ENCODE peak calls at places on chromosomes 2 and 18, in ten cellular contexts. J is RWPE1; I is activated T-helper 1 cell treated with anti-CD3 and anti-CD28 coated beads, Interleukin-12 subunit alpha, Interleukin-12 subunit beta, Interleukin-2, Interleukin-4 antibody, amounts not matched to agents 30 ng/mL and 10 ng/mL and 1 ng/mL, durations not matched to agents 14 hours and 24 hours and 36 hours; T is endothelial cell; K is body of pancreas; V is GM18507; S is GM23248; G is NCI-H1930; Y is NCI-H1092 treated with DMSO at 0.1 percent for 48 hours; Z is activated T-cell treated with anti-CD3 and anti-CD28 coated beads, Interleukin-2, amount 50 U/mL, for 72 hours. F is an unnamed sample.

GRCh38 chr2:216245391-216245790 is 126.9 kb downstream of the MARCHF4 start:
- DNase-seq in Y (no peak), J (no peak), V (no peak), Z (no peak), T (no peak), G (no peak), K (no peak), S (no peak), I (no peak), F (no peak)

GRCh38 chr2:63871864-63872263 is 30.2 kb downstream of the UGP2 start:
- DNase-seq in T (no peak), J (no peak), V (no peak), Y (no peak), K (no peak), G (no peak), Z (no peak), I (no peak), S (no peak), F (no peak)

GRCh38 chr2:60552096-60552850 is 1.2 kb downstream of the BCL11A start:
- DNase-seq in V (no peak), K (peak), I (no peak), J (peak), G (no peak), S (peak), Z (peak), T (peak), Y (peak), F (no peak)

GRCh38 chr2:225616848-225617247 is 217.3 kb downstream of the NYAP2 start:
- DNase-seq in J (no peak), V (no peak), Y (no peak), I (no peak), K (no peak), G (no peak), Z (no peak), S (no peak), T (no peak), F (no peak)

GRCh38 chr18:35189510-35189909 is 51.3 kb upstream of the ZNF397 start:
- DNase-seq in Y (no peak), G (no peak), S (no peak), J (no peak), Z (no peak), I (no peak), T (no peak), K (no peak), V (no peak), F (no peak)

GRCh38 chr18:61697306-61697909 is 195.4 kb downstream of the RNF152 start:
- DNase-seq in Z (no peak), I (no peak), T (no peak), Y (no peak), V (no peak), S (no peak), G (no peak), J (no peak), K (no peak), F (no peak)

GRCh38 chr2:189181706-189182105 is 2.1 kb upstream of the COL5A2 start:
- DNase-seq in S (no peak), I (no peak), V (no peak), T (no peak), Z (no peak), K (no peak), J (no peak), G (no peak), Y (no peak), F (peak)

GRCh38 chr18:36709315-36709714 is 119.5 kb downstream of the TPGS2 start:
- DNase-seq in J (no peak), Y (no peak), K (no peak), Z (no peak), G (no peak), I (no peak), T (no peak), S (no peak), V (no peak), F (no peak)

GRCh38 chr2:201959626-201960025 is 74.0 kb upstream of the FZD7 start:
- DNase-seq in J (no peak), Y (no peak), I (no peak), V (no peak), T (no peak), K (no peak), Z (no peak), S (peak), G (no peak), F (no peak)

GRCh38 chr2:128445533-128445900 is 126.8 kb upstream of the HS6ST1 start:
- DNase-seq in Z (no peak), Y (no peak), V (no peak), I (no peak), T (peak), J (no peak), S (no peak), G (no peak), K (peak), F (no peak)

GRCh38 chr18:78965917-78966878 is 13.4 kb upstream of the SALL3 start:
- DNase-seq in S (no peak), K (no peak), I (no peak), Z (no peak), G (no peak), T (no peak), Y (no peak), J (no peak), V (no peak), F (no peak)

GRCh38 chr2:200655918-200656580 is 70.2 kb downstream of the AOX1 start:
- DNase-seq in V (no peak), S (peak), Y (no peak), G (no peak), J (no peak), K (no peak), I (no peak), T (no peak), Z (no peak), F (no peak)

GRCh38 chr2:29317077-29317517 is 201.9 kb downstream of the CLIP4 start:
- DNase-seq in S (peak), K (no peak), G (no peak), V (peak), J (no peak), Y (no peak), I (no peak), T (no peak), Z (no peak), F (no peak)

GRCh38 chr2:241842620-241843211 is 16.0 kb downstream of the PDCD1 start:
- DNase-seq in S (no peak), J (no peak), Z (peak), Y (no peak), G (no peak), V (no peak), I (peak), T (no peak), K (no peak), F (no peak)

GRCh38 chr2:106269591-106270291 is 75.6 kb upstream of the UXS1 start:
- DNase-seq in G (no peak), T (no peak), V (no peak), I (peak), S (peak), K (peak), Z (peak), J (no peak), Y (peak), F (peak)

GRCh38 chr2:43333656-43334144 is 107.3 kb upstream of the ZFP36L2 start:
- DNase-seq in T (no peak), Y (no peak), Z (no peak), J (peak), G (no peak), S (peak), V (no peak), K (no peak), I (no peak), F (no peak)

GRCh38 chr2:72759755-72760154 is 66.1 kb downstream of the EXOC6B start:
- DNase-seq in Y (no peak), G (no peak), S (no peak), V (no peak), K (no peak), Z (no peak), T (no peak), I (no peak), J (no peak), F (no peak)

GRCh38 chr2:192741889-192742288 is 547.2 kb upstream of the TMEFF2 start:
- DNase-seq in G (no peak), J (peak), Z (no peak), Y (no peak), S (no peak), I (no peak), T (no peak), V (no peak), K (no peak), F (peak)

GRCh38 chr2:10473121-10473756 is 25.1 kb upstream of the ODC1 start:
- DNase-seq in Y (no peak), T (no peak), Z (no peak), S (no peak), G (no peak), V (no peak), J (no peak), I (no peak), K (no peak), F (no peak)

GRCh38 chr2:193584522-193584938 is 1389.8 kb upstream of the TMEFF2 start:
- DNase-seq in V (no peak), J (no peak), Y (no peak), G (no peak), Z (no peak), I (no peak), S (peak), K (no peak), T (peak), F (peak)

GRCh38 chr18:22691988-22692710 is 241.0 kb upstream of the RBBP8 start:
- DNase-seq in Y (no peak), G (no peak), Z (no peak), S (peak), I (no peak), T (no peak), K (no peak), V (no peak), J (no peak), F (no peak)

GRCh38 chr18:57574866-57575265 is 11.6 kb downstream of the FECH start:
- DNase-seq in K (no peak), T (no peak), Z (no peak), Y (no peak), I (no peak), S (no peak), V (no peak), J (no peak), G (no peak), F (no peak)

GRCh38 chr2:191218292-191218898 is 26.8 kb upstream of the MYO1B start:
- DNase-seq in S (peak), T (peak), K (peak), V (no peak), Z (peak), G (no peak), Y (peak), I (no peak), J (no peak), F (peak)

GRCh38 chr18:13138822-13139139 is 79.8 kb upstream of the LDLRAD4 start:
- DNase-seq in S (no peak), Z (no peak), Y (no peak), G (no peak), J (no peak), I (no peak), K (no peak), V (no peak), T (no peak), F (no peak)

GRCh38 chr2:134336352-134336751 is 82.5 kb downstream of the MGAT5 start:
- DNase-seq in Z (no peak), T (no peak), I (no peak), J (no peak), Y (no peak), S (no peak), V (peak), G (no peak), K (no peak), F (no peak)

GRCh38 chr2:1020206-1020605 is 69.6 kb downstream of the SNTG2 start:
- DNase-seq in V (no peak), K (no peak), S (no peak), Z (no peak), G (no peak), T (no peak), J (no peak), Y (no peak), I (no peak), F (no peak)

GRCh38 chr2:64204716-64205115 is 60.5 kb upstream of the PELI1 start:
- DNase-seq in S (no peak), K (no peak), Z (no peak), J (no peak), G (no peak), I (no peak), T (no peak), Y (no peak), V (no peak), F (no peak)

GRCh38 chr18:34039194-34039593 is 185.5 kb downstream of the NOL4 start:
- DNase-seq in J (no peak), G (no peak), Z (no peak), Y (no peak), T (no peak), S (no peak), I (no peak), V (no peak), K (no peak), F (no peak)